ENCODE peak calls at places on chromosomes 16 and 17, in ten cellular contexts. N, C, O, F, D, J, A, M, I and Z are unnamed samples.

GRCh38 chr17:7606280-7606679 is 8.4 kb downstream of the FXR2 start:
- DNase-seq in A (no peak), C (no peak), O (no peak), D (no peak), F (no peak), N (no peak), I (no peak), J (no peak), M (no peak), Z (no peak)

GRCh38 chr17:61459434-61459809 is 7.2 kb downstream of the TBX4 start:
- DNase-seq in F (no peak), O (no peak), A (no peak), I (no peak), N (no peak), M (no peak), D (no peak), J (no peak), C (no peak), Z (no peak)

GRCh38 chr16:51113254-51114125 is 37.6 kb downstream of the SALL1 start:
- DNase-seq in J (no peak), I (no peak), O (no peak), M (no peak), F (no peak), C (no peak), D (no peak), A (no peak), N (no peak), Z (no peak)

GRCh38 chr16:85924675-85925074 is 25.7 kb downstream of the IRF8 start:
- DNase-seq in I (no peak), D (no peak), N (no peak), J (no peak), O (no peak), C (no peak), A (no peak), M (no peak), F (no peak), Z (no peak)

GRCh38 chr16:85752511-85753420 is 1.9 kb upstream of the C16orf74 start:
- DNase-seq in I (no peak), J (no peak), F (peak), O (no peak), A (peak), M (no peak), C (peak), D (peak), N (peak), Z (peak)

GRCh38 chr17:10292057-10292931 is 80.5 kb downstream of the MYH13 start:
- DNase-seq in O (no peak), D (peak), M (no peak), F (peak), N (no peak), J (peak), I (peak), C (no peak), A (no peak), Z (no peak)

GRCh38 chr17:38667099-38667786 is 7.5 kb downstream of the EPOP start:
- DNase-seq in I (no peak), J (peak), F (peak), C (peak), O (peak), A (peak), M (peak), N (peak), D (peak), Z (peak)

GRCh38 chr16:10964891-10965326 is 20.5 kb downstream of the CLEC16A start:
- DNase-seq in A (no peak), O (no peak), I (peak), C (no peak), N (no peak), J (no peak), D (no peak), M (no peak), F (no peak), Z (no peak)

GRCh38 chr16:88398874-88399178 is 16.1 kb downstream of the ZNF469 start:
- DNase-seq in M (no peak), O (no peak), J (no peak), F (no peak), I (no peak), A (no peak), D (no peak), N (no peak), C (no peak), Z (no peak)

GRCh38 chr16:54000361-54000760 is 286.2 kb downstream of the IRX3 start:
- DNase-seq in M (no peak), J (no peak), N (no peak), A (no peak), D (no peak), I (no peak), O (no peak), F (no peak), C (no peak), Z (no peak)

GRCh38 chr16:12796498-12796897 is 7.2 kb downstream of the CPPED1 start:
- DNase-seq in F (no peak), O (no peak), J (no peak), N (no peak), D (no peak), M (no peak), C (no peak), I (no peak), A (no peak), Z (no peak)

GRCh38 chr17:76136276-76137025 is 4.6 kb downstream of the FOXJ1 start:
- DNase-seq in F (no peak), N (no peak), J (no peak), A (peak), M (no peak), I (no peak), O (no peak), D (no peak), C (peak), Z (no peak)

GRCh38 chr17:37672545-37673078 is 29.4 kb upstream of the DDX52 start:
- DNase-seq in A (no peak), C (no peak), O (no peak), F (no peak), M (no peak), N (no peak), D (no peak), I (no peak), J (no peak), Z (no peak)

GRCh38 chr17:72122668-72123495 is 2.1 kb downstream of the SOX9 start:
- DNase-seq in A (peak), N (no peak), I (no peak), M (no peak), J (no peak), D (peak), F (peak), O (no peak), C (peak), Z (peak)

GRCh38 chr17:56506349-56506748 is 87.2 kb upstream of the NOG start:
- DNase-seq in J (no peak), N (no peak), D (no peak), C (no peak), I (no peak), O (no peak), M (no peak), A (no peak), F (no peak), Z (no peak)

GRCh38 chr17:67218385-67218950 is 26.5 kb downstream of the HELZ start:
- DNase-seq in I (no peak), N (no peak), J (no peak), C (no peak), F (no peak), D (no peak), M (no peak), O (no peak), A (no peak), Z (no peak)

GRCh38 chr17:15414502-15415348 is 52.7 kb downstream of the CDRT4 start:
- DNase-seq in D (peak), J (no peak), F (no peak), O (no peak), I (no peak), M (peak), C (no peak), A (no peak), N (no peak), Z (no peak)

GRCh38 chr17:7479389-7480192 is at the start of gene ZBTB4:
- DNase-seq in M (peak), I (no peak), J (peak), O (peak), A (peak), D (peak), F (peak), N (peak), C (peak), Z (peak)

GRCh38 chr16:68448360-68448970 is at the start of gene SMPD3:
- DNase-seq in N (peak), I (peak), C (peak), F (peak), D (peak), J (peak), O (peak), A (peak), M (peak), Z (peak)

DNA sequence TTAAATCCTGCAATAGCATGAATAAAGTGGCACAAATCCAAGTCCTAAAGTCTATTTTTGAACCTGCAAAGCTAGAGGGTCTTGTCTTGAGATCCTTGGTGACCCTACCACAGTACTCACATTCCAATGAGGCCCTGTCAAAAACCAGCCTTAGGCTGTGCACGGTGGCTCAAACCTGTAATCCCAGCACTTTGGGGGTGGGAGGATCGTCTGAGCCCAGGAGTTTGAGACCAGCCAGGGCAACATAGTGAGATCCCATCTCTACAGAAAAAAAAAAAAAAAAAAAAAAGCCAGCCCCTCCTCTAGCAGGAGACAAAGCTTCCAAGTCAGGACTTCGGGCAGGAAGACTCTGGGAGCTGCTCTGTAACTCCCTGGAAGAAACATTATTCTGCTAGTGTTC is 16.3 kb downstream of the CYTH1 start:
- DNase-seq in C (no peak), I (no peak), O (no peak), M (no peak), J (no peak), D (no peak), N (no peak), F (no peak), A (no peak), Z (no peak)
- TF ChIP-seq EP300 in C (no peak), I (no peak), O (no peak), M (no peak), J (no peak), D (no peak), N (no peak), F (no peak), A (no peak), Z (no peak)

GRCh38 chr17:79923974-79924638 is 84.9 kb upstream of the CBX4 start:
- DNase-seq in C (peak), D (no peak), M (peak), O (no peak), J (no peak), N (peak), I (no peak), A (peak), F (peak), Z (peak)
- TF ChIP-seq EP300 in C (no peak), D (no peak), M (no peak), O (no peak), J (no peak), N (no peak), I (no peak), A (no peak), F (no peak), Z (no peak)

GRCh38 chr17:64378890-64379354 is 11.7 kb downstream of the PECAM1 start:
- DNase-seq in O (no peak), J (no peak), A (no peak), M (no peak), I (peak), D (no peak), F (peak), N (no peak), C (no peak), Z (peak)
- TF ChIP-seq EP300 in O (no peak), J (no peak), A (no peak), M (no peak), I (peak), D (no peak), F (no peak), N (no peak), C (no peak), Z (no peak)

DNA sequence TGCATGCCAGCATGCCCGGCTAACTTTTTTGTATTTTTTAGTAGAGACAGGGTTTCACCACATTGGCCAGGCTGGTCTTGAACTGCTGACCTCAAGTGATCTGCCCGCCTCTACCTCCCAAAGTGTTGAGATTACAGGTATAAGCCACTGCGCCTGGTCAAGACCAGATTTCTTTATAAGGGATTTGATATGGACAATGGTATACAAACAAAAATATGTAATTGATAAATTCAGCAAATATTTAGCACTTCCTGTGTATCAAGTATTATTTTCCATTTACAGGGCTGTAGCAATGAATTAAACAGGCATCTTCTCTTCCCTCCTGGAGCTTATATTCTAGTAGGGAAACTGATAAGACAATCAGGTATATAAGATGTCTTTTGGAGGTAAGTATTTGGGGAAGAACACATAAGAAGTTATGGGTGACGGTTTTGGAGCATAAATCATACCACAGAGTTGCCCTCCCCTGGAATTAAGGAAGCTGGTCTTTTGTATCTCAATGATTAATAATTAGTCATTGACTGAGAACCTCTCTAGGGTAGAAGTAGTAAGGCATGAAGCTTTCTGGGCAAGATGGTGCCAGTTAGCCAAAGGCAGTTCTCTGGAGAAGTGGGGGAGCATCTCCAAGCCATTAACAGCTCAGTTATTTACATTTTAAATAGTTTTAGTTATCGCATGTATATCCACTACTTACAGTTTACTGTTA is 35.8 kb downstream of the TANC2 start:
- DNase-seq in C (no peak), M (no peak), F (no peak), O (no peak), J (no peak), I (no peak), A (no peak), N (no peak), D (no peak), Z (no peak)
- TF ChIP-seq EP300 in C (no peak), M (no peak), F (no peak), O (no peak), J (no peak), I (no peak), A (no peak), N (no peak), D (no peak), Z (no peak)

GRCh38 chr16:64381979-64382378 is 739.9 kb downstream of the CDH11 start:
- DNase-seq in M (no peak), C (no peak), O (no peak), A (no peak), F (no peak), N (no peak), I (no peak), J (no peak), D (peak), Z (no peak)
- TF ChIP-seq EP300 in M (no peak), C (no peak), O (no peak), A (no peak), F (no peak), N (no peak), I (no peak), J (no peak), D (no peak), Z (no peak)

GRCh38 chr16:71754652-71755051 is 30.2 kb upstream of the PHLPP2 start:
- DNase-seq in A (no peak), N (no peak), O (no peak), J (no peak), D (no peak), I (no peak), M (no peak), C (no peak), F (no peak), Z (no peak)
- TF ChIP-seq EP300 in A (no peak), N (no peak), O (no peak), J (no peak), D (no peak), I (no peak), M (no peak), C (no peak), F (no peak), Z (no peak)